ENCODE peak calls at places on chromosomes 1 and 21, in five cellular contexts. N, H, W, X and I are unnamed samples.

GRCh38 chr1:150572918-150573647 is 6.3 kb downstream of the MCL1 start:
- DNase-seq in N (no peak), H (no peak), W (no peak), X (no peak), I (no peak)

GRCh38 chr1:219555031-219555667 is 57.8 kb downstream of the ZC3H11B start:
- DNase-seq in N (no peak), H (no peak), W (no peak), X (no peak), I (no peak)

GRCh38 chr1:156638189-156638588 is 3.7 kb upstream of the BCAN start:
- DNase-seq in N (no peak), H (no peak), W (no peak), X (no peak), I (no peak)

GRCh38 chr1:168260393-168260792 is 20.3 kb upstream of the TBX19 start:
- DNase-seq in N (no peak), H (no peak), W (no peak), X (no peak), I (no peak)

GRCh38 chr1:204410764-204411450 is 710 bp downstream of the PPP1R15B start:
- DNase-seq in N (peak), H (no peak), W (no peak), X (no peak), I (no peak)

GRCh38 chr21:25999935-26000582 is 170.5 kb downstream of the APP start:
- DNase-seq in N (no peak), H (no peak), W (no peak), X (no peak), I (no peak)

GRCh38 chr1:101653482-101653946 is 343.2 kb downstream of the OLFM3 start:
- DNase-seq in N (peak), H (no peak), W (no peak), X (no peak), I (no peak)

GRCh38 chr1:44673675-44674112 is 587 bp downstream of the TMEM53 start:
- DNase-seq in N (no peak), H (no peak), W (no peak), X (no peak), I (no peak)

GRCh38 chr1:150507912-150508864 is at the start of gene ECM1:
- DNase-seq in N (peak), H (no peak), W (no peak), X (peak), I (no peak)

GRCh38 chr1:19123837-19124236 is 86.2 kb downstream of the UBR4 start:
- DNase-seq in N (no peak), H (no peak), W (no peak), X (no peak), I (no peak)

GRCh38 chr21:45612096-45613019 is 31.2 kb upstream of the PCBP3 start:
- DNase-seq in N (peak), H (no peak), W (peak), X (peak), I (peak)